ENCODE peak calls at places on chromosomes 2 and 18, in ten cellular contexts. T is naive B cell; C is nucleus accumbens; Q is psoas muscle; S is KG1; K is fibroblast of lung; G is activated T-cell treated with anti-CD3 and anti-CD28 coated beads for 4 hours; A is T-cell; B is activated CD4-positive, alpha-beta T cell treated with anti-CD3 and anti-CD28 coated beads, Interleukin-2, amount 50 U/mL, for 1 hour; V is choroid plexus epithelial cell. F is an unnamed sample.

GRCh38 chr2:4995466-4995865 is 696.7 kb upstream of the SOX11 start:
- DNase-seq in C (no peak), A (no peak), S (no peak), V (no peak), G (no peak), T (no peak), B (no peak), K (no peak), Q (no peak), F (no peak)

GRCh38 chr18:76459687-76460350 is 35.2 kb downstream of the ZNF516 start:
- DNase-seq in S (no peak), B (no peak), T (no peak), Q (peak), K (peak), C (no peak), V (peak), G (no peak), A (no peak), F (no peak)

GRCh38 chr2:188449570-188449969 is 157.9 kb downstream of the GULP1 start:
- DNase-seq in V (no peak), B (no peak), T (no peak), Q (no peak), G (no peak), K (no peak), S (no peak), C (no peak), A (no peak), F (no peak)

GRCh38 chr2:86038291-86039081 is 67.2 kb downstream of the POLR1A start:
- DNase-seq in G (peak), Q (no peak), T (peak), S (peak), V (peak), B (peak), K (peak), C (no peak), A (peak), F (peak)

GRCh38 chr2:170229744-170230143 is 51.8 kb downstream of the MYO3B start:
- DNase-seq in B (no peak), C (no peak), T (no peak), Q (no peak), G (no peak), A (no peak), V (no peak), S (no peak), K (no peak), F (no peak)

GRCh38 chr2:74481961-74482800 is 617 bp downstream of the CCDC142 start:
- DNase-seq in T (no peak), G (peak), B (peak), C (no peak), A (peak), S (no peak), K (no peak), Q (peak), V (no peak), F (no peak)

GRCh38 chr2:19669126-19669525 is 232.7 kb downstream of the TTC32 start:
- DNase-seq in T (no peak), S (no peak), C (no peak), A (no peak), B (no peak), G (no peak), Q (no peak), V (no peak), K (no peak), F (no peak)

GRCh38 chr18:13629841-13630747 is 96.3 kb downstream of the FAM210A start:
- DNase-seq in G (peak), Q (no peak), T (peak), S (peak), C (peak), B (peak), V (peak), K (peak), A (no peak), F (peak)

GRCh38 chr18:1464444-1465217 is 560.0 kb downstream of the ADCYAP1 start:
- DNase-seq in S (no peak), Q (no peak), C (no peak), K (no peak), T (no peak), A (no peak), B (no peak), V (no peak), G (no peak), F (no peak)

GRCh38 chr2:71330585-71331330 is 824 bp upstream of the ZNF638 start:
- DNase-seq in G (no peak), C (no peak), A (no peak), Q (no peak), S (no peak), V (no peak), T (no peak), B (no peak), K (no peak), F (no peak)

GRCh38 chr2:238326801-238327365 is 6.6 kb downstream of the TRAF3IP1 start:
- DNase-seq in B (no peak), C (no peak), V (no peak), Q (no peak), A (no peak), K (no peak), G (no peak), T (no peak), S (no peak), F (no peak)

GRCh38 chr18:12839526-12840196 is 44.4 kb downstream of the PTPN2 start:
- DNase-seq in Q (no peak), V (peak), G (peak), B (no peak), K (no peak), A (no peak), C (no peak), S (peak), T (peak), F (no peak)

GRCh38 chr18:55774505-55774904 is 186.5 kb upstream of the TCF4 start:
- DNase-seq in V (no peak), C (no peak), A (no peak), K (no peak), T (no peak), Q (no peak), B (no peak), G (no peak), S (no peak), F (no peak)

GRCh38 chr2:19355931-19356544 is 2.4 kb downstream of the OSR1 start:
- DNase-seq in B (no peak), K (peak), V (peak), S (no peak), C (no peak), A (no peak), Q (no peak), T (no peak), G (no peak), F (no peak)

GRCh38 chr2:75548036-75548573 is 12.6 kb downstream of the EVA1A start:
- DNase-seq in C (no peak), V (peak), K (peak), B (peak), S (no peak), Q (no peak), T (no peak), A (no peak), G (no peak), F (no peak)

GRCh38 chr2:232928564-232929302 is 58.7 kb downstream of the SNORC start:
- DNase-seq in V (no peak), K (no peak), G (no peak), S (no peak), Q (no peak), T (no peak), A (no peak), B (no peak), C (no peak), F (no peak)

GRCh38 chr18:47485221-47485797 is 233.8 kb upstream of the SKOR2 start:
- DNase-seq in B (no peak), K (no peak), V (no peak), A (no peak), S (no peak), T (no peak), Q (no peak), G (no peak), C (no peak), F (no peak)

GRCh38 chr2:205675861-205676516 is 6.3 kb upstream of the NRP2 start:
- DNase-seq in G (no peak), V (peak), K (peak), A (no peak), Q (no peak), T (peak), C (no peak), B (no peak), S (no peak), F (no peak)

GRCh38 chr18:54558609-54559585 is 32.1 kb upstream of the DYNAP start:
- DNase-seq in T (no peak), S (no peak), A (no peak), V (peak), G (no peak), K (peak), B (no peak), C (no peak), Q (no peak), F (no peak)

GRCh38 chr2:138922973-138923563 is 142.9 kb upstream of the NXPH2 start:
- DNase-seq in A (no peak), S (peak), G (no peak), C (no peak), B (no peak), Q (no peak), T (no peak), V (peak), K (peak), F (no peak)

GRCh38 chr2:131046580-131047274 is 46.5 kb downstream of the FAM168B start:
- DNase-seq in V (no peak), G (no peak), K (no peak), Q (peak), A (no peak), C (no peak), T (no peak), S (no peak), B (no peak), F (no peak)

GRCh38 chr2:42566006-42566405 is 2.4 kb upstream of the MTA3 start:
- DNase-seq in S (no peak), C (no peak), V (no peak), Q (no peak), A (no peak), T (no peak), G (no peak), K (no peak), B (no peak), F (no peak)

GRCh38 chr2:10146366-10147005 is 23.9 kb downstream of the RRM2 start:
- DNase-seq in T (no peak), G (no peak), V (no peak), S (no peak), Q (no peak), A (no peak), K (no peak), C (no peak), B (no peak), F (no peak)

GRCh38 chr2:26269571-26270170 is 24.9 kb downstream of the HADHB start:
- DNase-seq in S (no peak), T (no peak), V (no peak), Q (no peak), A (no peak), K (peak), G (no peak), B (no peak), C (no peak), F (no peak)

GRCh38 chr2:149388120-149388816 is 57.9 kb downstream of the LYPD6 start:
- DNase-seq in S (no peak), V (no peak), C (no peak), A (no peak), T (no peak), B (no peak), K (peak), G (no peak), Q (no peak), F (no peak)

GRCh38 chr18:1047406-1047805 is 142.7 kb downstream of the ADCYAP1 start:
- DNase-seq in C (no peak), Q (no peak), A (no peak), S (no peak), T (no peak), V (no peak), G (no peak), K (no peak), B (no peak), F (no peak)

GRCh38 chr2:207142461-207142860 is 23.3 kb downstream of the KLF7 start:
- DNase-seq in G (no peak), Q (no peak), S (no peak), T (peak), C (no peak), A (no peak), V (no peak), K (no peak), B (no peak), F (no peak)

GRCh38 chr18:14974576-14974975 is 226.6 kb downstream of the ANKRD30B start:
- DNase-seq in K (no peak), G (no peak), T (no peak), Q (no peak), B (no peak), V (no peak), A (no peak), C (no peak), S (no peak), F (no peak)

F was measured in dorsolateral prefrontal cortex.